ENCODE peak calls at places on chromosomes 5 and 9, in seven cellular contexts. O, H, C, E, B, D and Z are unnamed samples. For H3K4me1, the result is how much of the 10 kb centered on the place peaks cover.

GRCh38 chr9:131986576-131986975 is 93.1 kb downstream of the MED27 start:
- DNase-seq in B (no peak), D (peak), C (no peak), O (no peak), E (no peak), H (no peak), Z (no peak)

GRCh38 chr5:73119492-73120157 is 750 bp upstream of the TMEM171 start:
- DNase-seq in D (no peak), O (no peak), C (peak), H (no peak), B (no peak), E (no peak), Z (no peak)

GRCh38 chr5:180592176-180592575 is 877 bp upstream of the SCGB3A1 start:
- DNase-seq in H (no peak), O (no peak), E (no peak), C (no peak), B (no peak), D (no peak), Z (no peak)

GRCh38 chr5:80246995-80247729 is 8.7 kb downstream of the SERINC5 start:
- DNase-seq in B (peak), D (peak), O (peak), C (no peak), H (peak), E (no peak), Z (peak)

GRCh38 chr9:31323726-31324444 is 1060.6 kb upstream of the ACO1 start:
- DNase-seq in D (no peak), E (no peak), O (no peak), B (no peak), C (no peak), H (no peak), Z (no peak)

GRCh38 chr5:172724203-172724602 is 46.8 kb downstream of the DUSP1 start:
- DNase-seq in C (no peak), H (no peak), D (no peak), B (no peak), E (no peak), O (no peak), Z (no peak)

GRCh38 chr9:124017929-124018730 is 6.6 kb downstream of the LHX2 start:
- DNase-seq in H (no peak), B (no peak), C (no peak), E (peak), D (no peak), O (peak), Z (no peak)

GRCh38 chr5:31640024-31640423 is 1.1 kb downstream of the PDZD2 start:
- DNase-seq in C (no peak), B (no peak), O (no peak), E (no peak), H (no peak), D (no peak), Z (no peak)

GRCh38 chr9:123368023-123368422 is 12.0 kb downstream of the CRB2 start:
- DNase-seq in E (no peak), B (no peak), O (no peak), C (no peak), D (no peak), H (no peak), Z (no peak)

GRCh38 chr5:133610489-133611356 is 1.6 kb downstream of the FSTL4 start:
- DNase-seq in D (no peak), B (peak), E (peak), H (no peak), O (no peak), C (peak), Z (peak)

GRCh38 chr5:41795125-41795524 is 75.1 kb downstream of the OXCT1 start:
- DNase-seq in B (no peak), E (no peak), D (no peak), C (no peak), O (no peak), H (no peak), Z (no peak)

GRCh38 chr9:82588801-82589200 is 474.1 kb downstream of the RASEF start:
- DNase-seq in D (no peak), E (no peak), H (no peak), C (no peak), O (no peak), B (no peak), Z (no peak)

GRCh38 chr5:179153341-179153901 is 93.2 kb downstream of the ZNF354C start:
- DNase-seq in O (no peak), E (peak), C (peak), D (no peak), B (no peak), H (no peak), Z (peak)

GRCh38 chr9:128558431-128559310 is 6.3 kb downstream of the SPTAN1 start:
- DNase-seq in H (peak), E (peak), B (peak), D (peak), O (peak), C (peak), Z (peak)

GRCh38 chr9:80146466-80146865 is 574.7 kb downstream of the TLE4 start:
- DNase-seq in C (no peak), H (no peak), D (peak), B (no peak), O (no peak), E (no peak), Z (no peak)

GRCh38 chr5:67043789-67044511 is 152.6 kb downstream of the CD180 start:
- DNase-seq in B (peak), C (no peak), D (no peak), E (no peak), O (no peak), H (no peak), Z (no peak)

GRCh38 chr5:172897691-172898512 is 61.3 kb upstream of the RPL26L1 start:
- DNase-seq in H (no peak), E (no peak), D (peak), C (no peak), O (no peak), B (no peak), Z (peak)

GRCh38 chr5:1515311-1515920 is 8.3 kb downstream of the LPCAT1 start:
- DNase-seq in E (peak), H (no peak), O (peak), B (peak), C (peak), D (no peak), Z (peak)

GRCh38 chr9:116238225-116238624 is 84.6 kb downstream of the PAPPA start:
- DNase-seq in O (no peak), C (no peak), H (no peak), E (no peak), B (no peak), D (peak), Z (no peak)

GRCh38 chr5:60722416-60722815 is 22.4 kb upstream of the DEPDC1B start:
- DNase-seq in O (no peak), D (no peak), E (no peak), B (no peak), H (no peak), C (no peak), Z (no peak)

GRCh38 chr9:592733-593132 is 248.8 kb upstream of the DMRT1 start:
- DNase-seq in H (no peak), C (no peak), E (no peak), B (no peak), D (no peak), O (no peak), Z (no peak)

GRCh38 chr5:151155777-151156731 is 1.5 kb downstream of the ANXA6 start:
- DNase-seq in D (peak), O (peak), E (no peak), H (no peak), B (peak), C (peak), Z (peak)

GRCh38 chr9:14692536-14692917 is 705 bp downstream of the ZDHHC21 start:
- DNase-seq in H (no peak), B (no peak), O (no peak), C (no peak), E (no peak), D (no peak), Z (no peak)

GRCh38 chr5:137822158-137822764 is 45.4 kb upstream of the MYOT start:
- DNase-seq in O (no peak), H (peak), C (no peak), D (peak), E (no peak), B (peak), Z (peak)

GRCh38 chr5:174527936-174528557 is 196.3 kb upstream of the MSX2 start:
- DNase-seq in C (no peak), B (no peak), E (no peak), O (no peak), H (no peak), D (peak), Z (no peak)

GRCh38 chr5:6161257-6161656 is 217.1 kb downstream of the MED10 start:
- DNase-seq in O (no peak), B (no peak), E (no peak), D (no peak), H (no peak), C (no peak), Z (no peak)

GRCh38 chr5:68479524-68479923 is 264.0 kb downstream of the PIK3R1 start:
- DNase-seq in B (no peak), E (no peak), D (peak), C (no peak), H (no peak), O (no peak), Z (peak)

GRCh38 chr9:96442491-96442890 is 7.5 kb upstream of the HABP4 start:
- DNase-seq in D (no peak), H (no peak), B (no peak), C (no peak), E (no peak), O (no peak), Z (no peak)

GRCh38 chr5:153276151-153276550 is 214.3 kb upstream of the GRIA1 start:
- DNase-seq in D (no peak), E (no peak), C (no peak), B (peak), O (no peak), H (no peak), Z (no peak)

GRCh38 chr9:129347323-129348120 is 169.5 kb upstream of the IER5L start:
- DNase-seq in O (no peak), B (no peak), E (no peak), D (peak), H (no peak), C (no peak), Z (no peak)

GRCh38 chr5:150616506-150616905 is 24.0 kb upstream of the SYNPO start:
- DNase-seq in B (no peak), E (no peak), H (no peak), C (no peak), O (no peak), D (no peak), Z (no peak)

GRCh38 chr5:133744030-133744645 is 131.8 kb upstream of the FSTL4 start:
- DNase-seq in H (no peak), B (no peak), E (no peak), O (no peak), C (no peak), D (no peak), Z (no peak)

GRCh38 chr5:54548565-54548964 is 31.0 kb downstream of the SNX18 start:
- DNase-seq in H (no peak), O (no peak), E (no peak), C (no peak), D (no peak), B (no peak), Z (no peak)

GRCh38 chr9:93501406-93501805 is 48.0 kb upstream of the FAM120AOS start:
- DNase-seq in B (no peak), C (no peak), O (no peak), E (no peak), H (no peak), D (no peak), Z (no peak)

GRCh38 chr5:151298063-151298462 is 5.5 kb downstream of the SLC36A3 start:
- DNase-seq in C (no peak), B (no peak), D (peak), O (no peak), E (no peak), H (peak), Z (no peak)

GRCh38 chr9:118271936-118272335 is 567.7 kb downstream of the TLR4 start:
- DNase-seq in C (no peak), D (no peak), O (no peak), E (no peak), H (no peak), B (no peak), Z (no peak)

GRCh38 chr9:8412327-8412726 is 612.7 kb upstream of the DMAC1 start:
- DNase-seq in D (no peak), O (no peak), E (no peak), C (no peak), H (no peak), B (no peak), Z (no peak)

GRCh38 chr9:7315116-7315515 is 484.5 kb downstream of the DMAC1 start:
- DNase-seq in O (no peak), C (no peak), D (no peak), E (no peak), H (no peak), B (no peak), Z (no peak)

GRCh38 chr5:43661102-43661501 is 58.1 kb downstream of the NNT start:
- DNase-seq in B (peak), H (peak), O (no peak), E (no peak), D (peak), C (no peak), Z (no peak)

GRCh38 chr5:36398137-36398536 is 96.4 kb upstream of the RANBP3L start:
- DNase-seq in H (peak), O (no peak), B (no peak), E (no peak), D (peak), C (no peak), Z (no peak)

GRCh38 chr9:89407070-89407469 is 88.8 kb downstream of the SECISBP2 start:
- DNase-seq in E (no peak), O (no peak), C (no peak), H (no peak), D (no peak), B (no peak), Z (no peak)
- H3K4me1 ChIP-seq in E (under half), O (under half), C (under half), H (under half), D (under half), B (under half), Z (under half)

GRCh38 chr9:36100532-36100931 is 36.0 kb upstream of the GLIPR2 start:
- DNase-seq in H (no peak), D (peak), O (no peak), E (no peak), C (no peak), B (no peak), Z (no peak)
- H3K27ac ChIP-seq in H (no peak), D (peak), O (no peak), E (no peak), C (no peak), B (no peak), Z (no peak)

GRCh38 chr9:114731701-114732100 is 49.7 kb upstream of the TEX48 start:
- DNase-seq in C (no peak), B (no peak), E (no peak), O (no peak), H (no peak), D (no peak), Z (no peak)

GRCh38 chr9:114735732-114736131 is 53.7 kb upstream of the TEX48 start:
- DNase-seq in O (no peak), B (no peak), C (no peak), E (no peak), D (no peak), H (no peak), Z (no peak)

GRCh38 chr9:114737118-114737517 is 55.1 kb upstream of the TEX48 start:
- DNase-seq in O (no peak), E (no peak), C (no peak), B (no peak), H (no peak), D (no peak), Z (no peak)

GRCh38 chr9:114732842-114733241 is 50.9 kb upstream of the TEX48 start:
- DNase-seq in E (no peak), D (peak), C (no peak), B (no peak), O (no peak), H (no peak), Z (no peak)

DNA sequence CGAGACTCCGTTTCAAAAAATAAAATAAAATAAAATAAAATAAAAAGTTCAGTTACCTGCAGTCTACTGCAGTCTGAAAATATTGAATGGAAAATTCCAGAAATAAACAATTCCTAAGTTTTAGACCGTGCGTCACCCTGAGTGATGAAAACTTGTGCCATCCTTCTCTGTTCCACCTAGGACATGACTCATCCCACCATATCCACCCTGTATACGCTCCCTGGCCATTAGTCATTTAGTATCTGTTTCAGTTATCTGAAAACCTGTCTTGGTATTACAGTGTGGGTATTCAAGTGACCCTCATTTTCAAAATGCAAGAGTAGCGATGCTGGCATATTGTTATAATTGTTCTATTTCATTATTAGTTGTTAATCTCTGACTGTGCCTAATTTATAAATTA is 51.8 kb upstream of the TEX48 start:
- DNase-seq in D (peak), E (no peak), O (no peak), H (no peak), C (no peak), B (no peak), Z (no peak)
- H3K4me1 ChIP-seq in D (under half), E (under half), O (under half), H (under half), C (under half), B (under half), Z (under half)

DNA sequence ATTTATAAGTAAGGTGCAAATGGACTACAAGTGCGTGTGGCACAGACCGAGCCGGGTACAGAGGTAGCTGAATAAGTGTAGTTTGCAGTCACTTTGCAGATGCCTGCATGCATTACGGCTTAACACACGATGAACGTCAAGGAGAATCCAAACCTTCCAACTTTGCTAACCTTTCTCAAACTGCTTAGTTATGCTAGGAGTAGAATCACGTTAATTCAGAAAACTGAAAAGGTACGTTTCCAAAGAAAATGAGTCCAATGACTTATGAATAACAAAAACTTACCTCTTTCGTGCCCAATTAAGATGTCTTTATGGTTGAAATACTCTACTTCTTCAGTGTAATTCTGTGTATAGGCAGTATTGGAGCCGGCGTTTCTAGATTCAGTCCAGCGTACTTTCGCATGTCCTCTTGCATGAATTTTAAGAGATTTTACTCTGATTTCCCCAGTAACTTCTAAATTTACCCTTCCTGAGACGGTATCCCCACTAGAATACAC is 539 bp downstream of the ARRDC3 start:
- DNase-seq in H (no peak), C (no peak), B (peak), D (peak), O (no peak), E (no peak), Z (no peak)
- H3K27ac ChIP-seq in H (peak), C (peak), B (peak), D (peak), O (peak), E (peak), Z (peak)

GRCh38 chr9:127543973-127544533 is 68.0 kb upstream of the STXBP1 start:
- DNase-seq in B (no peak), C (no peak), H (no peak), D (no peak), E (no peak), O (no peak), Z (no peak)
- H3K4me1 ChIP-seq in B (half or more), C (under half), H (under half), D (half or more), E (half or more), O (half or more), Z (under half)

GRCh38 chr5:139709587-139710369 is 61.6 kb downstream of the CXXC5 start:
- DNase-seq in D (no peak), B (peak), C (peak), O (no peak), E (no peak), H (no peak), Z (peak)

GRCh38 chr5:139710370-139711066 is 62.4 kb downstream of the CXXC5 start:
- DNase-seq in O (peak), B (peak), C (peak), H (no peak), E (peak), D (peak), Z (peak)

GRCh38 chr5:139708877-139709586 is 60.9 kb downstream of the CXXC5 start:
- DNase-seq in H (no peak), B (peak), C (peak), O (peak), D (peak), E (peak), Z (peak)

GRCh38 chr5:139711067-139711851 is 63.1 kb downstream of the CXXC5 start:
- DNase-seq in O (peak), E (no peak), B (peak), D (peak), C (peak), H (no peak), Z (peak)

GRCh38 chr5:139711852-139712171 is 63.7 kb downstream of the CXXC5 start:
- DNase-seq in O (peak), H (no peak), B (no peak), C (peak), E (peak), D (no peak), Z (peak)
- H3K27ac ChIP-seq in O (peak), H (no peak), B (no peak), C (no peak), E (no peak), D (no peak), Z (peak)

GRCh38 chr9:136531904-136532798 is 13.7 kb downstream of the NOTCH1 start:
- DNase-seq in D (no peak), C (no peak), E (no peak), H (no peak), O (no peak), B (no peak), Z (no peak)
- H3K4me1 ChIP-seq in D (under half), C (half or more), E (half or more), H (under half), O (half or more), B (under half), Z (under half)

GRCh38 chr5:103942587-103943186 is 380.1 kb upstream of the NUDT12 start:
- DNase-seq in E (no peak), D (no peak), B (no peak), C (no peak), O (no peak), H (no peak), Z (no peak)
- H3K27ac ChIP-seq in E (no peak), D (no peak), B (no peak), C (no peak), O (no peak), H (no peak), Z (no peak)

GRCh38 chr5:9776525-9776924 is 146.4 kb upstream of the TAS2R1 start:
- DNase-seq in O (no peak), H (no peak), B (no peak), D (peak), C (no peak), E (no peak), Z (no peak)
- H3K4me1 ChIP-seq in O (under half), H (under half), B (under half), D (under half), C (under half), E (under half), Z (under half)

DNA sequence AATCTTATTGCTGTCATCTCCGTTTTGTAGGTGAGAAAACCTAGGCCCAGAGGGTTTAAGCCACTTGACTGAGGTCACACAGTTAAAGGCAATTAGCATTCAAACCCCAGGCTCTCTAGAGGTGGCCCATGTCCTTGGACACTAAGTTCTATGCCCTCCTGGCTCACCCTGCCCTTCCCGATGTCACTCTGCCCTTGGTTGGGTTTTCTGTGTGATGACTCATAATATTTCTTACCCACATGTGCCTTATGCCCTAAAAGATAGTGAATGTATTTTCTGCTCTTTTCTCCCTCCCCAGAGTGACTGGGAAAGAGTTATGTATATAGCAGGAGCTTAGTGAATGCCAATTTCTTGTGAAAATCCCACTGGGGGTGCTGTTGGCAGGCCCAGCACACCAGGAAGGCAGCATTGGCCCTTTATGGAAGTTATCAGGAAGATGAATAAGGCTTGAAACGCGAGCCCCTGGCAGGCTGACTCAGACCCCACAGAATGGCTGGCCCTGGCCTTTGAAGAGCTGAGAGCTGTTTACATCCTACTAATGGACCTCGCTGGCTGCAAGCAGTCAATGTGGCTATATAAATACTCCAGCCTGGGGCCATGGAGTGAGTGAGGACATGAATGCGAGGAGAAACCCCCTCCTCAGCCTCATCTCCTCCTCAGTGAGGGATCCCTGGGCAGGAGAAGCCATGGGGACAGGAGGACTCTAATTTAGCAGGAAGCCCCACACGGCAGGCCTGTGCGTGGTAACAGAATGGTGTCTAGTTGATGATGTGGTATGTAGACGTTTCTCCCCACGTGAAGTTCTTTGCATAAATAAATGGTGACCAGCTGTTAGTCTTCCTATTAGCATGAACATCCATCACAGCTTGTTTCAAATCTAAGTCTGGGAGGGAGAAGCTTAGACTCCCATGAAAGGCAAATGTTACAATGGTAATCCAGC is 174.8 kb upstream of the PITX1 start:
- DNase-seq in O (peak), B (peak), E (peak), D (peak), C (peak), H (peak), Z (peak)
- H3K27ac ChIP-seq in O (peak), B (peak), E (no peak), D (peak), C (no peak), H (peak), Z (no peak)